ENCODE peak calls at places on chromosome 7, in five cellular contexts. W is neural progenitor cell, E is iris pigment epithelial cell, F is mammary epithelial cell, B is H54. U is an unnamed sample.

GRCh38 chr7:44602576-44602910 is 3.9 kb upstream of the OGDH start:
- DNase-seq in F (no peak), E (no peak), B (no peak), W (no peak), U (no peak)

GRCh38 chr7:55387062-55387965 is 22.2 kb downstream of the LANCL2 start:
- DNase-seq in W (peak), B (no peak), F (peak), E (peak), U (peak)

GRCh38 chr7:30681262-30682130 is 760 bp downstream of the CRHR2 start:
- DNase-seq in E (no peak), F (no peak), B (no peak), W (peak), U (no peak)

GRCh38 chr7:90404777-90405176 is 1.5 kb downstream of the CLDN12 start:
- DNase-seq in F (peak), B (no peak), W (no peak), E (peak), U (peak)

GRCh38 chr7:47635091-47636090 is 53.5 kb upstream of the TNS3 start:
- DNase-seq in B (peak), F (peak), W (peak), E (no peak), U (peak)

GRCh38 chr7:16465469-16466086 is at the start of gene SOSTDC1:
- DNase-seq in E (peak), W (peak), F (peak), B (no peak), U (peak)

GRCh38 chr7:101562531-101563197 is 66.4 kb downstream of the MYL10 start:
- DNase-seq in W (no peak), E (no peak), F (no peak), B (no peak), U (no peak)

GRCh38 chr7:31890198-31890597 is 180.0 kb downstream of the PDE1C start:
- DNase-seq in B (no peak), W (no peak), F (peak), E (no peak), U (peak)

GRCh38 chr7:30595461-30596042 is 874 bp downstream of the GARS1 start:
- DNase-seq in F (no peak), W (no peak), E (peak), B (no peak), U (peak)

GRCh38 chr7:101832681-101833375 is 15.4 kb downstream of the CUX1 start:
- DNase-seq in W (no peak), F (no peak), E (no peak), B (no peak), U (no peak)

GRCh38 chr7:90766814-90767564 is 170.9 kb downstream of the CDK14 start:
- DNase-seq in E (peak), F (peak), W (peak), B (no peak), U (no peak)

GRCh38 chr7:135929249-135929648 is 47.9 kb downstream of the MTPN start:
- DNase-seq in F (no peak), W (no peak), E (peak), B (no peak), U (no peak)

GRCh38 chr7:1937252-1937605 is 267.2 kb downstream of the ELFN1 start:
- DNase-seq in E (no peak), B (no peak), F (no peak), W (no peak), U (no peak)

GRCh38 chr7:132750530-132751281 is 174.4 kb upstream of the PLXNA4 start:
- DNase-seq in F (no peak), B (no peak), E (peak), W (no peak), U (no peak)

GRCh38 chr7:47273974-47274766 is 307.7 kb downstream of the TNS3 start:
- DNase-seq in F (no peak), W (no peak), B (no peak), E (no peak), U (no peak)

GRCh38 chr7:135748770-135749169 is at the start of gene FAM180A:
- DNase-seq in F (peak), E (no peak), B (no peak), W (no peak), U (peak)

GRCh38 chr7:86908948-86909347 is 150.5 kb downstream of the ELAPOR2 start:
- DNase-seq in F (no peak), B (no peak), E (peak), W (peak), U (peak)

GRCh38 chr7:44563171-44563679 is 10.5 kb downstream of the DDX56 start:
- DNase-seq in W (no peak), F (no peak), E (no peak), B (no peak), U (no peak)

GRCh38 chr7:111986601-111987000 is 219.6 kb downstream of the DOCK4 start:
- DNase-seq in B (no peak), F (no peak), E (no peak), W (no peak), U (no peak)

GRCh38 chr7:121083138-121083789 is 94.8 kb downstream of the CPED1 start:
- DNase-seq in B (no peak), F (peak), W (no peak), E (peak), U (peak)